ENCODE peak calls at places on chromosome 20, in six cellular contexts. D is BJ, I is coronary artery, V is tibial nerve, G is sigmoid colon, A is uterus. X is an unnamed sample.

GRCh38 chr20:40160151-40160550 is 528.9 kb downstream of the MAFB start:
- DNase-seq in G (peak), I (no peak), D (no peak), V (peak), A (peak), X (no peak)

GRCh38 chr20:6473197-6473596 is 294.3 kb upstream of the BMP2 start:
- DNase-seq in A (no peak), V (no peak), D (no peak), G (no peak), I (no peak), X (peak)

GRCh38 chr20:4885877-4886276 is 115.4 kb downstream of the SLC23A2 start:
- DNase-seq in A (no peak), G (no peak), I (peak), D (no peak), V (no peak), X (no peak)

GRCh38 chr20:60050193-60050960 is 92.2 kb downstream of the CDH26 start:
- DNase-seq in G (peak), V (no peak), A (no peak), D (no peak), I (no peak), X (no peak)

GRCh38 chr20:17680836-17681740 is 954 bp downstream of the RRBP1 start:
- DNase-seq in V (peak), G (peak), A (peak), I (peak), D (no peak), X (peak)

GRCh38 chr20:25258828-25259227 is 10.9 kb downstream of the PYGB start:
- DNase-seq in I (no peak), G (no peak), D (no peak), V (no peak), A (no peak), X (no peak)

GRCh38 chr20:57589728-57590484 is 29.0 kb downstream of the PCK1 start:
- DNase-seq in G (peak), A (no peak), V (no peak), I (no peak), D (no peak), X (no peak)

GRCh38 chr20:32201977-32202363 is 5.6 kb downstream of the PLAGL2 start:
- DNase-seq in D (no peak), I (no peak), G (no peak), V (no peak), A (no peak), X (no peak)

GRCh38 chr20:49664914-49665313 is 48.8 kb downstream of the B4GALT5 start:
- DNase-seq in A (no peak), V (no peak), G (no peak), I (no peak), D (no peak), X (no peak)

GRCh38 chr20:7696311-7696710 is 243.9 kb downstream of the HAO1 start:
- DNase-seq in A (no peak), G (no peak), V (no peak), D (no peak), I (no peak), X (no peak)

GRCh38 chr20:51545515-51545914 is 3.0 kb upstream of the NFATC2 start:
- DNase-seq in A (no peak), I (no peak), G (no peak), V (no peak), D (no peak), X (no peak)

GRCh38 chr20:51541189-51542032 is 1.1 kb downstream of the NFATC2 start:
- DNase-seq in G (peak), I (peak), V (peak), A (peak), D (no peak), X (no peak)

GRCh38 chr20:51540585-51540984 is 1.9 kb downstream of the NFATC2 start:
- DNase-seq in A (no peak), I (no peak), V (no peak), G (no peak), D (no peak), X (no peak)

GRCh38 chr20:51542033-51542893 is at the start of gene NFATC2:
- DNase-seq in A (no peak), V (no peak), D (no peak), I (no peak), G (no peak), X (no peak)

GRCh38 chr20:51542894-51543788 is 622 bp upstream of the NFATC2 start:
- DNase-seq in V (no peak), A (no peak), D (no peak), G (no peak), I (no peak), X (no peak)
- H3K4me3 ChIP-seq in V (peak), A (no peak), D (no peak), G (peak), I (peak), X (peak)

GRCh38 chr20:2742934-2743559 is 50.5 kb downstream of the EBF4 start:
- DNase-seq in V (peak), D (no peak), G (peak), A (peak), I (no peak), X (no peak)

GRCh38 chr20:2741463-2741862 is 48.9 kb downstream of the EBF4 start:
- DNase-seq in V (no peak), I (no peak), A (no peak), D (no peak), G (no peak), X (no peak)

GRCh38 chr20:2740702-2741101 is 48.1 kb downstream of the EBF4 start:
- DNase-seq in G (no peak), D (no peak), A (no peak), V (no peak), I (no peak), X (no peak)

GRCh38 chr20:2742431-2742830 is 49.9 kb downstream of the EBF4 start:
- DNase-seq in I (no peak), D (no peak), V (no peak), A (no peak), G (no peak), X (no peak)

GRCh38 chr20:2741881-2742280 is 49.3 kb downstream of the EBF4 start:
- DNase-seq in V (no peak), I (no peak), A (no peak), D (no peak), G (no peak), X (no peak)
- H3K4me3 ChIP-seq in V (no peak), I (no peak), A (no peak), D (no peak), G (no peak), X (no peak)

GRCh38 chr20:44748005-44748370 is 2.3 kb downstream of the KCNK15 start:
- DNase-seq in I (no peak), V (peak), D (no peak), A (no peak), G (no peak), X (no peak)

GRCh38 chr20:44746367-44747165 is 901 bp downstream of the KCNK15 start:
- DNase-seq in V (no peak), A (no peak), I (no peak), D (no peak), G (no peak), X (no peak)

GRCh38 chr20:44745122-44745521 is 543 bp upstream of the KCNK15 start:
- DNase-seq in A (no peak), I (no peak), D (no peak), V (no peak), G (no peak), X (no peak)

GRCh38 chr20:44745560-44746366 is at the start of gene KCNK15:
- DNase-seq in A (peak), G (peak), I (no peak), V (no peak), D (no peak), X (no peak)

DNA sequence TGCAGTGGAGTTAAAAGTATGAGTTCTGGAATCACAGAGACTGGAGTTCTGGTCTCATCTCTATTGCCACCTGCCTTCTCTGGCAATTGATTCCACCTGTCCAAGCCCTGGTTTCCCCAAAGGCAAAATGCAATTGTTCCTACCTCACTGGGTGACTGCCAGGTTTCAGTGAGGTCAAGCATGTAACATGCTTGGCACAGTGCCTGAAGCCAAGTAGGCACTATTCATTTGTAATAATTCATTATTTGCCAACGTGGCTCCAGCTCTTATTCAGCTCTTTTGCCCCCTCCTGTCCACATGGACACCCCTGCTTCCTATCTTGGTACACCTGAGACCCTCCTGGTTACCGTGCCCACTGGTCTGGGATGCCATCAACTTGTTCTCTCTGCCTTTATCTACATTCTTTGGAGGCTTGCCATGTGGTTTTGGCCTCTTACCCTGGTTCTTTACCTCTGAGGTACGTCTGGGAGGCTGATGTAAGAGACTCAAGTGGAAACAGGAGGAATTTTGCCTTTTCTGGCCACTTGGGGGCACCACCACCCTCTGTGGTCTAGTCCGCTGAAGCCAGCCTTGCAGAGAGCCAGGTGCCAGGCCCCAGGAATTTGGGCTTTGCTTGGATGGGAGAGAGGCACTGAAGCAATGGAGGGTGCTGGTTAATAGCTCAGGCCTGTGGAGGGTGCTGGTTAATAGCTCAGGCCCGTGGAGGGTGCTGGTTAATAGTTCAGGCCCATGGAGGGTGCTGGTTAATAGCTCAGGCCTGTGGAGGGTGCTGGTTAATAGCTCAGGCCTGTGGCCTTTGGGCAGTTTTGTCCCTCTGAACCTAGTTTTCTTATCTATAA is 1.7 kb downstream of the KCNK15 start:
- DNase-seq in D (no peak), G (peak), A (peak), V (peak), I (peak), X (no peak)
- H3K4me3 ChIP-seq in D (no peak), G (no peak), A (no peak), V (no peak), I (peak), X (no peak)

GRCh38 chr20:38471987-38472512 is 593 bp upstream of the RALGAPB start:
- DNase-seq in I (no peak), D (no peak), V (no peak), G (no peak), A (no peak), X (no peak)
- H3K4me3 ChIP-seq in I (peak), D (peak), V (peak), G (peak), A (peak), X (peak)

GRCh38 chr20:53870426-53871199 is 199.8 kb downstream of the BCAS1 start:
- DNase-seq in D (no peak), I (no peak), G (no peak), V (no peak), A (no peak), X (no peak)
- H3K4me3 ChIP-seq in D (no peak), I (no peak), G (no peak), V (no peak), A (no peak), X (no peak)

GRCh38 chr20:36542516-36543186 is 1.3 kb downstream of the MYL9 start:
- DNase-seq in V (no peak), A (no peak), G (peak), D (no peak), I (no peak), X (no peak)
- H3K4me3 ChIP-seq in V (peak), A (peak), G (peak), D (peak), I (peak), X (peak)

GRCh38 chr20:56343861-56344381 is 14.9 kb upstream of the FAM210B start:
- DNase-seq in D (no peak), G (no peak), A (no peak), V (no peak), I (no peak), X (no peak)
- H3K4me3 ChIP-seq in D (peak), G (no peak), A (no peak), V (peak), I (peak), X (peak)

GRCh38 chr20:2750343-2751251 is 49.8 kb downstream of the CPXM1 start:
- DNase-seq in A (peak), G (peak), V (peak), I (peak), D (no peak), X (no peak)
- H3K4me3 ChIP-seq in A (no peak), G (no peak), V (peak), I (peak), D (peak), X (no peak)